ENCODE peak calls at places on chromosome 14, in eight cellular contexts. One of them, this sample, is unnamed.

GRCh38 chr14:102811971-102812370 is 34.7 kb downstream of the TRAF3 start:
- DNase-seq in astrocyte of the cerebellum: no peak
- DNase-seq in stromal cell of bone marrow: no peak
- DNase-seq in HEK293T: no peak
- DNase-seq in GOT3: no peak
- DNase-seq in NCI-H2029: no peak
- DNase-seq in NCI-H2081: no peak
- DNase-seq in RPMI8226: no peak
- DNase-seq in this sample: no peak

GRCh38 chr14:31037709-31038221 is 11.6 kb upstream of the STRN3 start:
- DNase-seq in astrocyte of the cerebellum: no peak
- DNase-seq in stromal cell of bone marrow: no peak
- DNase-seq in HEK293T: no peak
- DNase-seq in GOT3: no peak
- DNase-seq in NCI-H2029: no peak
- DNase-seq in NCI-H2081: no peak
- DNase-seq in RPMI8226: no peak
- DNase-seq in this sample: no peak

GRCh38 chr14:69501362-69501964 is 16.9 kb downstream of the PLEKHD1 start:
- DNase-seq in astrocyte of the cerebellum: no peak
- DNase-seq in stromal cell of bone marrow: peak
- DNase-seq in HEK293T: no peak
- DNase-seq in GOT3: no peak
- DNase-seq in NCI-H2029: peak
- DNase-seq in NCI-H2081: peak
- DNase-seq in RPMI8226: no peak
- DNase-seq in this sample: no peak

GRCh38 chr14:35088514-35088913 is 33.3 kb downstream of the PPP2R3C start:
- DNase-seq in astrocyte of the cerebellum: no peak
- DNase-seq in stromal cell of bone marrow: no peak
- DNase-seq in HEK293T: no peak
- DNase-seq in GOT3: no peak
- DNase-seq in NCI-H2029: no peak
- DNase-seq in NCI-H2081: no peak
- DNase-seq in RPMI8226: no peak
- DNase-seq in this sample: no peak

GRCh38 chr14:54447231-54447692 is 6.1 kb upstream of the CNIH1 start:
- DNase-seq in astrocyte of the cerebellum: no peak
- DNase-seq in stromal cell of bone marrow: no peak
- DNase-seq in HEK293T: no peak
- DNase-seq in GOT3: no peak
- DNase-seq in NCI-H2029: no peak
- DNase-seq in NCI-H2081: no peak
- DNase-seq in RPMI8226: no peak
- DNase-seq in this sample: peak

GRCh38 chr14:71716371-71716770 is 215.9 kb upstream of the RGS6 start:
- DNase-seq in astrocyte of the cerebellum: no peak
- DNase-seq in stromal cell of bone marrow: no peak
- DNase-seq in HEK293T: no peak
- DNase-seq in GOT3: no peak
- DNase-seq in NCI-H2029: no peak
- DNase-seq in NCI-H2081: no peak
- DNase-seq in RPMI8226: no peak
- DNase-seq in this sample: no peak

GRCh38 chr14:63342381-63342780 is 23.6 kb upstream of the GPHB5 start:
- DNase-seq in astrocyte of the cerebellum: no peak
- DNase-seq in stromal cell of bone marrow: peak
- DNase-seq in HEK293T: no peak
- DNase-seq in GOT3: no peak
- DNase-seq in NCI-H2029: no peak
- DNase-seq in NCI-H2081: peak
- DNase-seq in RPMI8226: no peak
- DNase-seq in this sample: no peak

GRCh38 chr14:94681300-94682060 is 69.3 kb downstream of the SERPINA3 start:
- DNase-seq in astrocyte of the cerebellum: no peak
- DNase-seq in stromal cell of bone marrow: peak
- DNase-seq in HEK293T: peak
- DNase-seq in GOT3: no peak
- DNase-seq in NCI-H2029: no peak
- DNase-seq in NCI-H2081: no peak
- DNase-seq in RPMI8226: peak
- DNase-seq in this sample: peak

This sample was measured in Caco-2.